ENCODE peak calls at places on chromosomes 2 and 18, in eight cellular contexts. N, F, W, V, Q, B, Z and J are unnamed samples.

GRCh38 chr2:151551556-151551955 is 141.9 kb downstream of the RIF1 start:
- DNase-seq in N (no peak), F (no peak), W (no peak), V (no peak), Q (no peak), B (no peak), Z (no peak), J (no peak)

GRCh38 chr2:218732052-218732760 is 21.6 kb downstream of the TTLL4 start:
- DNase-seq in N (no peak), F (no peak), W (no peak), V (no peak), Q (no peak), B (no peak), Z (no peak), J (no peak)

GRCh38 chr2:205989291-205990071 is 96.5 kb downstream of the INO80D start:
- DNase-seq in N (no peak), F (no peak), W (no peak), V (no peak), Q (no peak), B (no peak), Z (no peak), J (no peak)

GRCh38 chr2:49241506-49241905 is 87.2 kb upstream of the FSHR start:
- DNase-seq in N (no peak), F (no peak), W (no peak), V (no peak), Q (no peak), B (no peak), Z (no peak), J (no peak)

GRCh38 chr2:129923265-129924141 is 56.0 kb upstream of the RAB6C start:
- DNase-seq in N (peak), F (no peak), W (no peak), V (peak), Q (no peak), B (peak), Z (peak), J (no peak)

GRCh38 chr2:98586466-98587140 is 21.7 kb downstream of the COA5 start:
- DNase-seq in N (no peak), F (no peak), W (no peak), V (no peak), Q (no peak), B (no peak), Z (no peak), J (no peak)

GRCh38 chr2:206068207-206068606 is 17.8 kb downstream of the INO80D start:
- DNase-seq in N (no peak), F (no peak), W (no peak), V (no peak), Q (no peak), B (no peak), Z (no peak), J (no peak)

GRCh38 chr2:36362291-36362690 is 6.7 kb downstream of the CRIM1 start:
- DNase-seq in N (no peak), F (no peak), W (no peak), V (no peak), Q (no peak), B (no peak), Z (no peak), J (no peak)

GRCh38 chr2:231276986-231277385 is 78.6 kb downstream of the ARMC9 start:
- DNase-seq in N (no peak), F (no peak), W (no peak), V (no peak), Q (no peak), B (no peak), Z (no peak), J (no peak)

DNA sequence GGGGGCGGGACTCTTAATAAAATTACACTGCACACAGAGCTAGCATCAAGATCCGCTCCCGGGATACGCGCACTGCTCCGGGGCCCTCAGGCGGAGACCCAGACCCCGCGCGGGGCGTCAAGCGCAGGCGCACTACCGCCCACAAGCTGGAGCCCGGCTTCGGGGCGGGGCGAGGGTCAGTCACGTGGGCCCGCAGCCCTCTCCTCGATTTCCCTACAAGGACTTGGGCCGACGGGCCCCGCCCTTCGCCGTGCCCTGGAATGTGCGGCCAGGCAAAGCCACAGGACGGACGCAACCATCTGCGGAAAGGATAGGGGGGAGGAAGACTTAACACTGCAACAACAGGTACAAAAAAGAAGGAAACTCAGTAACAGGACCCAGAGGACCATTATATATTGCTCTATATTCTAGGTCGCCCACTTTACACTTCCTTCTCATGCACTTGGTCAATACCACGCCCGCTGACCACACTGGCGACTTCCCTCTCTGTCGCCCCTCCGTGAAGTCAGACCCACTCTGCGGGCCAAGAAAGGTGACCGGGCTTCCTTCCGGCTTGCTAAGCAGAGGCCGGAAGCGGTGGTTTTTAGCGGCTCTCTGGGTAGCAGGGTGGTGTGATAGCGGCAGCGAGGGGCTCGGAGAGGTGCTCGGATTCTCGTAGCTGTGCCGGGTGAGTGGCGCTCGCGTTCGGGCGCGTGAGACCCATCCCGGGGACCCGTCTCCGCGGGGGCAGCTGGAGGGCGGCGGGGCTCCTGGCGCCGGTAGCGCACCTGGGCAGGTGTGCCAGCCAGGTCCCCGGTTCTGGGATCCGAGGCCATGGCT is at the start of gene MYL12A:
- DNase-seq in N (peak), F (peak), W (peak), V (peak), Q (peak), B (peak), Z (peak), J (peak)
- TF ChIP-seq POLR2A in N (peak), F (peak), W (peak), V (peak), Q (peak), B (peak), Z (peak), J (peak)

DNA sequence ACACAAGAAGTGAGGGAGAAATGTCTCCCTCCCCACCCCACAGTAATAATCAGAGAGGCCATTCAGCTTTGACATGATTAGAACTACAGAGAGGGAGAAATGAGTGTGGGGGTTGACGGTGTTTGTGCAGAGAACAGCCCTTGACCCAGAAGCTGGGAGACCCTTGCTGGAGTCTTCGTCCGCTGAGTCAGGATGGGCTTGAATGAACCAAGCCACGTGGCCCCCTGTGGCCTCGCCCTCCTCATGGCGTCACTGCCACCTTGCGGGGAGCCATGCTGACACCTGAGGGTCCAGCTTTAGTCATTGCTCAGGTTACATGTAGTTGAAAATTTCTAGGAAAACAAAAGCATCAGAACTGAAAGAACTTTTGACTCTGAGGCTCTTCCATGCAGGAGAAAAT is 101.2 kb downstream of the DGKD start:
- DNase-seq in N (peak), F (peak), W (no peak), V (no peak), Q (no peak), B (no peak), Z (no peak), J (no peak)
- TF ChIP-seq POLR2A in N (no peak), F (no peak), W (no peak), V (no peak), Q (no peak), B (no peak), Z (no peak), J (no peak)

GRCh38 chr2:156437876-156438410 is 1.8 kb downstream of the GPD2 start:
- DNase-seq in N (no peak), F (no peak), W (no peak), V (no peak), Q (no peak), B (no peak), Z (no peak), J (no peak)
- TF ChIP-seq POLR2A in N (no peak), F (no peak), W (no peak), V (no peak), Q (no peak), B (no peak), Z (no peak), J (no peak)

GRCh38 chr2:101426808-101427207 is 39.5 kb upstream of the CREG2 start:
- DNase-seq in N (no peak), F (no peak), W (no peak), V (no peak), Q (no peak), B (no peak), Z (no peak), J (no peak)
- TF ChIP-seq POLR2A in N (no peak), F (no peak), W (no peak), V (no peak), Q (no peak), B (no peak), Z (no peak), J (no peak)

GRCh38 chr2:43773876-43774613 is at the start of gene DYNC2LI1:
- DNase-seq in N (peak), F (peak), W (peak), V (peak), Q (peak), B (peak), Z (peak), J (peak)
- TF ChIP-seq POLR2A in N (peak), F (peak), W (peak), V (peak), Q (peak), B (peak), Z (peak), J (peak)

GRCh38 chr2:230217424-230217823 is 2.4 kb downstream of the SP110 start:
- DNase-seq in N (no peak), F (no peak), W (no peak), V (no peak), Q (no peak), B (no peak), Z (no peak), J (no peak)
- TF ChIP-seq POLR2A in N (no peak), F (no peak), W (no peak), V (no peak), Q (no peak), B (no peak), Z (no peak), J (no peak)

DNA sequence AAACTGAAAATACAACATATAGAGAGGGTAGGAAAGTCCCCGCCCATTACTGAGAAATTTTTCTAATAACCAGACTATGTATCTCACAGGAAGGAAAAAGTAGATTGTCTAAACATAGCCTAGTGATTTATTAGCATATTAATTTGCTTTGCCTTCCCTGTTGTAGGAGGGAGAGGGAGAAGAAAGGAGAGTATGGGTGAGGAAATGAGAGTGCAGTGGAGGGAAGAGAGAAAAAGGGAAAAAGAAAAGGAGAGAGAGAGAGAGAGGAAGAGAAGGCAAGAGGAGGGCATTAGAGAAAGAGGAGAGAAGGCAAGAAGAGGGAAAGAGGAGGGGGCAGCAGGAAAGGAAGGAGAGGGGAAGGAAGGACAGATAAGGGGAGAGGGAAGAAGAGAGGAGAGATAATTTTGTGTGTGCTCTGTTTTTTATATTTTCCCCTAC is 3.6 kb upstream of the KYNU start:
- DNase-seq in N (no peak), F (no peak), W (no peak), V (no peak), Q (no peak), B (no peak), Z (no peak), J (no peak)
- TF ChIP-seq POLR2A in N (no peak), F (no peak), W (no peak), V (no peak), Q (no peak), B (no peak), Z (no peak), J (no peak)

DNA sequence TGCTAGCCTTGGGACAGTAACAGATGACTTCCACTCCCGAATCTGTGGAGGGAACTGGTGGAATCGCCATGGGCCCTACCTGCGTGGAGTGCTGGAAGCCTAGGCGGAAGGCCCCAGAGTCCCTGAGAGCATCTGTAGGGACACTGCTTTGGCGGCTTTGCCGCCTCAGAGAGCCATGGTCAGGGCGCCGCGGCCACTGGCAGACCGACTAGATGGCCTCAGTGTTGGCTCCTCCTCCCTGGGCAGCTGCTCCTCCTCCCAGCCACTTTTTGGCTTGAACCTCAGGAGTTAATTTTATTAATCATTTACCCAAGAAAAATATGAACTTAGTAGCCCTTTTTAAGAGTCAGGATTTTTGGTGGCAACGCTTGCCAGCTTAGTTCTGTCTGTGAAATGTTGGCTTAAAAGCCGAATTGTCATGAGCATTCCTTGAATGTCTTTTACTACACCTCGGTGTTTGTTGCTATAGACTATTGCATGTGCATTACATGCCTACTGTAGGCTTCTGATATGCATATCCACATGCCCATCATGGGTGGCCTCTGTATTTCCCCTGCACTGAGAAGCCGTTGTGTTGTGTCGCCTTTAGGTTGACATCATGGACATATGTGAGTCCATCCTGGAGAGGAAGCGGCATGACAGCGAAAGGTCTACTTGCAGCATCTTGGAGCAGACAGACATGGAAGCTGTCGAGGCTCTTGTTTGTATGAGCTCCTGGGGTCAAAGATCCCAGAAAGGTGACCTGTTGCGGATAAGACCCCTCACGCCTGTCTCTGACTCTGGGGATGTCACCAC is 2.4 kb downstream of the KLF11 start:
- DNase-seq in N (peak), F (peak), W (no peak), V (peak), Q (no peak), B (no peak), Z (no peak), J (no peak)
- TF ChIP-seq POLR2A in N (no peak), F (no peak), W (no peak), V (peak), Q (no peak), B (no peak), Z (no peak), J (no peak)